ENCODE peak calls at places on chromosomes 3 and 15, in seven cellular contexts. U is HepG2, C is HEK293T, Y is HCT116, K is H1, H is GM12878, O is K562. Z is an unnamed sample.

GRCh38 chr3:148329481-148330220 is 368.1 kb upstream of the AGTR1 start:
- DNase-seq in U (no peak), C (no peak), Y (no peak), K (no peak), H (no peak), O (no peak), Z (no peak)

GRCh38 chr3:160314949-160315348 is 84.1 kb downstream of the IFT80 start:
- DNase-seq in U (no peak), C (no peak), Y (no peak), K (no peak), H (no peak), O (no peak), Z (no peak)

GRCh38 chr3:168047190-168047795 is 48.4 kb downstream of the GOLIM4 start:
- DNase-seq in U (peak; percentile 76), C (peak; percentile 53), Y (peak; percentile 79), K (no peak), H (peak; percentile 59), O (peak; percentile 77), Z (no peak)

GRCh38 chr15:92954578-92954977 is 54.5 kb downstream of the CHD2 start:
- DNase-seq in U (peak; percentile 33), C (peak; percentile 30), Y (no peak), K (no peak), H (no peak), O (peak; percentile 47), Z (no peak)

GRCh38 chr3:194128202-194128907 is 7.6 kb upstream of the HES1 start:
- DNase-seq in U (no peak), C (no peak), Y (no peak), K (no peak), H (no peak), O (no peak), Z (no peak)

GRCh38 chr3:58657571-58658141 is 8.9 kb downstream of the FAM3D start:
- DNase-seq in U (no peak), C (no peak), Y (no peak), K (no peak), H (no peak), O (no peak), Z (no peak)

GRCh38 chr3:99851955-99852354 is 34.3 kb downstream of the CMSS1 start:
- DNase-seq in U (no peak), C (no peak), Y (no peak), K (no peak), H (no peak), O (no peak), Z (no peak)

GRCh38 chr3:36210840-36211655 is 169.3 kb upstream of the STAC start:
- DNase-seq in U (no peak), C (no peak), Y (no peak), K (no peak), H (no peak), O (no peak), Z (no peak)

GRCh38 chr3:78728406-78729145 is 1039.2 kb downstream of the ROBO1 start:
- DNase-seq in U (no peak), C (peak; percentile 59), Y (no peak), K (no peak), H (no peak), O (no peak), Z (no peak)
- TF ChIP-seq SP1 in U (no peak), C (no peak), Y (no peak), K (no peak), H (no peak), O (no peak), Z (no peak)

GRCh38 chr3:183281126-183281797 is 28.2 kb downstream of the B3GNT5 start:
- DNase-seq in U (no peak), C (no peak), Y (no peak), K (no peak), H (no peak), O (no peak), Z (no peak)

GRCh38 chr3:183285828-183286457 is 32.9 kb downstream of the B3GNT5 start:
- DNase-seq in U (peak; percentile 15), C (no peak), Y (peak; percentile 92), K (no peak), H (peak; percentile 81), O (peak; percentile 48), Z (no peak)

GRCh38 chr3:183285318-183285717 is 32.3 kb downstream of the B3GNT5 start:
- DNase-seq in U (no peak), C (no peak), Y (no peak), K (no peak), H (no peak), O (no peak), Z (no peak)

GRCh38 chr3:183284570-183284969 is 31.5 kb downstream of the B3GNT5 start:
- DNase-seq in U (no peak), C (no peak), Y (no peak), K (no peak), H (no peak), O (no peak), Z (no peak)

DNA sequence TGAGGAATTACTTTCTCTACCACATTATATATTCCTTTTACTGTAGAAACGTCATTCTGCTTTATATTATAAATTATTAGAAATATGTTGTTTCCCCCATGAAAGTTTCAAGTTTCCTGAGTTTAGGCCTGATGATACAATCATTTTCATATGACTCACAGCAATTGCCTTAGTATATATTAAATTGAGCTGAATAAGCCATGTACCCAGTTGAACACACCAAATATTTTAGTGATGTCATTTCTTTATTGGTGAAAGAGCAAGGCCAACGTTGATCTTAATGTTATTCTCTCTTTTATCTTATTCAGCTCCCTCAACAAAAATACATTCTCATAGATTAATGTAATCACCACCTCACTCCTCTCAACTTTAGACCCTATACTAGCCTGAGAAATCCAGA is 30.8 kb downstream of the B3GNT5 start:
- DNase-seq in U (no peak), C (no peak), Y (no peak), K (no peak), H (no peak), O (no peak), Z (no peak)
- TF ChIP-seq SP1 in U (no peak), C (no peak), Y (no peak), K (no peak), H (no peak), O (no peak), Z (no peak)

GRCh38 chr3:111906667-111907066 is 47.6 kb downstream of the PHLDB2 start:
- DNase-seq in U (no peak), C (no peak), Y (no peak), K (no peak), H (no peak), O (no peak), Z (no peak)
- TF ChIP-seq SP1 in U (no peak), C (no peak), Y (no peak), K (no peak), H (no peak), O (no peak), Z (no peak)

GRCh38 chr3:195249858-195250464 is 21.0 kb downstream of the XXYLT1 start:
- DNase-seq in U (no peak), C (no peak), Y (no peak), K (no peak), H (no peak), O (no peak), Z (no peak)

GRCh38 chr3:195248281-195248680 is 22.7 kb downstream of the XXYLT1 start:
- DNase-seq in U (no peak), C (no peak), Y (no peak), K (no peak), H (no peak), O (no peak), Z (no peak)

GRCh38 chr3:195249057-195249770 is 21.7 kb downstream of the XXYLT1 start:
- DNase-seq in U (no peak), C (no peak), Y (no peak), K (no peak), H (no peak), O (no peak), Z (no peak)

GRCh38 chr3:195251336-195252065 is 19.5 kb downstream of the XXYLT1 start:
- DNase-seq in U (no peak), C (no peak), Y (no peak), K (no peak), H (no peak), O (no peak), Z (no peak)

GRCh38 chr3:195250473-195251251 is 20.3 kb downstream of the XXYLT1 start:
- DNase-seq in U (no peak), C (no peak), Y (no peak), K (no peak), H (no peak), O (no peak), Z (no peak)
- TF ChIP-seq SP1 in U (no peak), C (no peak), Y (no peak), K (no peak), H (no peak), O (no peak), Z (no peak)

DNA sequence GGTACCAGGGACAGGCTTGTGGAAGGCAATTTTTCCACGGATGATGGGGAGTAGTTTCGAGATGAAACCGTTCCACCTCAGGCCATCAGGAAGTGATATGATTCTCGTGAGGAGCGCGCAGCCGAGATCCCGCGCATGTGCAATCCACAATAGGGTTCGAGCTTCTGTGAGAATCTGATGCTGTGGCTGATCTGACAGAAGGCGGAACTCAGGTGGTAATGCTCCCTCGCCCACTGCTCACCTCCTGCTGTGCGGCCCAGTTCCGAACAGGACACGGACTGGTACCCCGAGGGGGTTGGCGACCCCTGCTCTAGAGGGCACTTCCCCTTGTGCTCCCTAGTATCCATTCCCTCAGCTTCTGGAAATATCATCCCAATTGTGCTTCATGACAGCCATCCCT is 99.9 kb downstream of the PLD1 start:
- DNase-seq in U (no peak), C (no peak), Y (no peak), K (no peak), H (no peak), O (no peak), Z (no peak)
- TF ChIP-seq SP1 in U (no peak), C (no peak), Y (no peak), K (no peak), H (no peak), O (no peak), Z (no peak)

GRCh38 chr3:56131976-56132590 is 336.2 kb downstream of the ERC2 start:
- DNase-seq in U (peak; percentile 47), C (peak; percentile 15), Y (peak; percentile 12), K (no peak), H (no peak), O (peak; percentile 50), Z (no peak)
- TF ChIP-seq SP1 in U (no peak), C (no peak), Y (no peak), K (no peak), H (no peak), O (no peak), Z (no peak)

DNA sequence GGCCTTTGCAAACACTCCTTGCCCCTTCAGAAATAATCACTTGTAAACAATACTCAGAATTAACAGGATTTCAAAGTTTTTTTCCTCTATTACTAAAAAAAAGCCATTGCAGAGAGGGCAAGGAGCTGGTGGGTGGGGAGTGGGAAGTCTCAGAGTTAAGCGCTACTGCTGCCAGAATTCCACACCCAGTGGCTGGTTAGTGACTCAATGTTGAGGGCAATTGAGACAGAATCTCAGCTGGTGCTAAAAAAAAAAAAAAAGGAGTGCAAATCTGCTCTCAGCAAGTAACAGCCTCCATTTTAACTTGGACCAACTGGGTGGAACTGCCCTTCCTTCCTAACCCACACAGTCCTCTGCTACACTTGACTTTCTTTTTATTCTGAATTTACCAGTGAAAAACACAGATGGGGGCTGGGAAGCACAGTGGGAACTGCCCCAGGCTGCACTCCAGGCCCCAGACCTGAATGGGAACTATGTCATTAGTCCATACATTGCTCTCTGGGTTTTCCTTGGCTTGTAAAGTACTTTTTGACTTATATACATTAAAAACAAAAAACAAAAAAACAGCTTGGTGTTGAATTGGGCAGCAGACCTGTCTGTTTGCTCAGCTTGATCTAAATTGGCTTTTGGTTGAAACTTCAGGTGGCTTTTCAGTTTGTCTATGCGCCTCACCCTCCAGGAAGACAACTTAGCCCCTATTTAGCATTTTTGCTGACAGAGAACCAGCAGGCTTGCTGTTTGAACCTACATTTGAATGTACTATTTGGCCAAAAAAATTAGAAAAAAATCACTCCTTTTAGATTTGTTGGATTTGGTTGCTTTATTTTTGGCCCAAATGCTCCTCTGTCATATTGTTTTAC is 357.8 kb upstream of the TBL1XR1 start:
- DNase-seq in U (no peak), C (no peak), Y (no peak), K (no peak), H (no peak), O (no peak), Z (no peak)
- TF ChIP-seq SP1 in U (no peak), C (no peak), Y (no peak), K (no peak), H (no peak), O (no peak), Z (no peak)

Z was measured in WTC11.